ENCODE peak calls at places on chromosomes 2 and 18, in nine cellular contexts. One of them, this sample, is unnamed.

GRCh38 chr2:120958623-120959366 is 223.1 kb downstream of the GLI2 start:
- DNase-seq in upper lobe of right lung: no peak
- DNase-seq in brain microvascular endothelial cell: no peak
- DNase-seq in astrocyte: no peak
- DNase-seq in foreskin fibroblast: no peak
- DNase-seq in K562: peak; percentile 57
- DNase-seq in OCI-LY7: peak; percentile 16
- DNase-seq in IMR-90: no peak
- DNase-seq in fibroblast of the aortic adventitia: no peak
- DNase-seq in this sample: no peak

GRCh38 chr18:79974025-79974424 is 9.6 kb downstream of the HSBP1L1 start:
- DNase-seq in fibroblast of the aortic adventitia: no peak
- DNase-seq in foreskin fibroblast: no peak
- DNase-seq in upper lobe of right lung: no peak
- DNase-seq in IMR-90: no peak
- DNase-seq in K562: no peak
- DNase-seq in brain microvascular endothelial cell: no peak
- DNase-seq in OCI-LY7: no peak
- DNase-seq in astrocyte: no peak
- DNase-seq in this sample: no peak

GRCh38 chr18:57084331-57085298 is 62.3 kb upstream of the BOD1L2 start:
- DNase-seq in upper lobe of right lung: no peak
- DNase-seq in fibroblast of the aortic adventitia: no peak
- DNase-seq in foreskin fibroblast: no peak
- DNase-seq in brain microvascular endothelial cell: no peak
- DNase-seq in K562: no peak
- DNase-seq in OCI-LY7: peak; percentile 58
- DNase-seq in astrocyte: no peak
- DNase-seq in IMR-90: no peak
- DNase-seq in this sample: no peak

GRCh38 chr2:143505542-143505941 is 376.3 kb downstream of the ARHGAP15 start:
- DNase-seq in IMR-90: peak; percentile 8
- DNase-seq in fibroblast of the aortic adventitia: peak; percentile 10
- DNase-seq in K562: no peak
- DNase-seq in OCI-LY7: no peak
- DNase-seq in astrocyte: peak; percentile 56
- DNase-seq in upper lobe of right lung: no peak
- DNase-seq in foreskin fibroblast: no peak
- DNase-seq in brain microvascular endothelial cell: no peak
- DNase-seq in this sample: no peak

GRCh38 chr2:99399795-99400194 is 62.6 kb downstream of the EIF5B start:
- DNase-seq in foreskin fibroblast: no peak
- DNase-seq in K562: no peak
- DNase-seq in astrocyte: no peak
- DNase-seq in OCI-LY7: no peak
- DNase-seq in IMR-90: no peak
- DNase-seq in brain microvascular endothelial cell: no peak
- DNase-seq in fibroblast of the aortic adventitia: no peak
- DNase-seq in upper lobe of right lung: no peak
- DNase-seq in this sample: no peak

GRCh38 chr2:127155901-127156300 is 48.9 kb upstream of the BIN1 start:
- DNase-seq in fibroblast of the aortic adventitia: peak; percentile 86
- DNase-seq in IMR-90: peak; percentile 26
- DNase-seq in OCI-LY7: no peak
- DNase-seq in astrocyte: peak; percentile 35
- DNase-seq in upper lobe of right lung: no peak
- DNase-seq in K562: no peak
- DNase-seq in brain microvascular endothelial cell: no peak
- DNase-seq in foreskin fibroblast: peak; percentile 50
- DNase-seq in this sample: no peak

GRCh38 chr2:102094917-102095316 is 47.6 kb upstream of the IL1R1 start:
- DNase-seq in brain microvascular endothelial cell: peak; percentile 96
- DNase-seq in astrocyte: peak; percentile 79
- DNase-seq in upper lobe of right lung: no peak
- DNase-seq in fibroblast of the aortic adventitia: peak; percentile 86
- DNase-seq in OCI-LY7: no peak
- DNase-seq in foreskin fibroblast: peak; percentile 99
- DNase-seq in IMR-90: peak; percentile 98
- DNase-seq in K562: no peak
- DNase-seq in this sample: peak; percentile 73

GRCh38 chr2:161842751-161843433 is 218.7 kb downstream of the SLC4A10 start:
- DNase-seq in fibroblast of the aortic adventitia: no peak
- DNase-seq in K562: no peak
- DNase-seq in foreskin fibroblast: no peak
- DNase-seq in brain microvascular endothelial cell: no peak
- DNase-seq in IMR-90: no peak
- DNase-seq in OCI-LY7: peak; percentile 17
- DNase-seq in upper lobe of right lung: no peak
- DNase-seq in astrocyte: no peak
- DNase-seq in this sample: no peak

GRCh38 chr2:224133387-224133786 is 94.3 kb upstream of the SERPINE2 start:
- DNase-seq in brain microvascular endothelial cell: no peak
- DNase-seq in fibroblast of the aortic adventitia: no peak
- DNase-seq in OCI-LY7: no peak
- DNase-seq in K562: no peak
- DNase-seq in foreskin fibroblast: no peak
- DNase-seq in IMR-90: no peak
- DNase-seq in astrocyte: no peak
- DNase-seq in upper lobe of right lung: no peak
- DNase-seq in this sample: no peak

GRCh38 chr2:196230051-196230450 is 58.7 kb upstream of the STK17B start:
- DNase-seq in astrocyte: no peak
- DNase-seq in fibroblast of the aortic adventitia: no peak
- DNase-seq in K562: no peak
- DNase-seq in OCI-LY7: no peak
- DNase-seq in foreskin fibroblast: no peak
- DNase-seq in brain microvascular endothelial cell: no peak
- DNase-seq in IMR-90: no peak
- DNase-seq in upper lobe of right lung: peak; percentile 72
- DNase-seq in this sample: no peak

GRCh38 chr2:232699110-232699509 is 2.0 kb downstream of the GIGYF2 start:
- DNase-seq in brain microvascular endothelial cell: no peak
- DNase-seq in astrocyte: no peak
- DNase-seq in IMR-90: no peak
- DNase-seq in OCI-LY7: no peak
- DNase-seq in fibroblast of the aortic adventitia: no peak
- DNase-seq in foreskin fibroblast: no peak
- DNase-seq in upper lobe of right lung: no peak
- DNase-seq in K562: no peak
- DNase-seq in this sample: no peak

GRCh38 chr2:42927334-42928160 is 135.2 kb upstream of the HAAO start:
- DNase-seq in foreskin fibroblast: no peak
- DNase-seq in fibroblast of the aortic adventitia: no peak
- DNase-seq in OCI-LY7: no peak
- DNase-seq in IMR-90: peak; percentile 31
- DNase-seq in brain microvascular endothelial cell: no peak
- DNase-seq in upper lobe of right lung: no peak
- DNase-seq in K562: peak; percentile 66
- DNase-seq in astrocyte: no peak
- DNase-seq in this sample: no peak

GRCh38 chr2:46804794-46805193 is 110.8 kb downstream of the MCFD2 start:
- DNase-seq in upper lobe of right lung: no peak
- DNase-seq in OCI-LY7: no peak
- DNase-seq in K562: no peak
- DNase-seq in fibroblast of the aortic adventitia: peak; percentile 65
- DNase-seq in astrocyte: peak; percentile 36
- DNase-seq in IMR-90: peak; percentile 54
- DNase-seq in foreskin fibroblast: no peak
- DNase-seq in brain microvascular endothelial cell: no peak
- DNase-seq in this sample: no peak

GRCh38 chr2:165648826-165649225 is 145.2 kb downstream of the GALNT3 start:
- DNase-seq in K562: no peak
- DNase-seq in fibroblast of the aortic adventitia: no peak
- DNase-seq in upper lobe of right lung: no peak
- DNase-seq in foreskin fibroblast: no peak
- DNase-seq in OCI-LY7: no peak
- DNase-seq in astrocyte: no peak
- DNase-seq in brain microvascular endothelial cell: no peak
- DNase-seq in IMR-90: no peak
- DNase-seq in this sample: no peak

GRCh38 chr2:164868563-164869419 is 27.2 kb upstream of the COBLL1 start:
- DNase-seq in astrocyte: no peak
- DNase-seq in foreskin fibroblast: no peak
- DNase-seq in K562: no peak
- DNase-seq in fibroblast of the aortic adventitia: no peak
- DNase-seq in OCI-LY7: no peak
- DNase-seq in IMR-90: no peak
- DNase-seq in brain microvascular endothelial cell: no peak
- DNase-seq in upper lobe of right lung: no peak
- DNase-seq in this sample: no peak

GRCh38 chr2:133509777-133510176 is 58.5 kb downstream of the NCKAP5 start:
- DNase-seq in upper lobe of right lung: no peak
- DNase-seq in foreskin fibroblast: no peak
- DNase-seq in OCI-LY7: no peak
- DNase-seq in IMR-90: no peak
- DNase-seq in brain microvascular endothelial cell: no peak
- DNase-seq in K562: no peak
- DNase-seq in fibroblast of the aortic adventitia: no peak
- DNase-seq in astrocyte: no peak
- DNase-seq in this sample: no peak

GRCh38 chr2:149587950-149588487 is 444 bp upstream of the MMADHC start:
- DNase-seq in fibroblast of the aortic adventitia: no peak
- DNase-seq in upper lobe of right lung: no peak
- DNase-seq in astrocyte: no peak
- DNase-seq in foreskin fibroblast: no peak
- DNase-seq in brain microvascular endothelial cell: no peak
- DNase-seq in IMR-90: no peak
- DNase-seq in K562: no peak
- DNase-seq in OCI-LY7: no peak
- DNase-seq in this sample: no peak

GRCh38 chr2:47303341-47304148 is 99.4 kb upstream of the MSH2 start:
- DNase-seq in foreskin fibroblast: no peak
- DNase-seq in upper lobe of right lung: no peak
- DNase-seq in IMR-90: peak; percentile 29
- DNase-seq in astrocyte: no peak
- DNase-seq in brain microvascular endothelial cell: no peak
- DNase-seq in K562: no peak
- DNase-seq in fibroblast of the aortic adventitia: peak; percentile 30
- DNase-seq in OCI-LY7: no peak
- DNase-seq in this sample: no peak

GRCh38 chr2:240630771-240631560 is 5.7 kb downstream of the GPR35 start:
- DNase-seq in K562: no peak
- DNase-seq in brain microvascular endothelial cell: no peak
- DNase-seq in foreskin fibroblast: no peak
- DNase-seq in IMR-90: no peak
- DNase-seq in astrocyte: no peak
- DNase-seq in OCI-LY7: no peak
- DNase-seq in fibroblast of the aortic adventitia: no peak
- DNase-seq in upper lobe of right lung: peak; percentile 53
- DNase-seq in this sample: no peak

GRCh38 chr18:58337688-58338087 is 291.2 kb downstream of the ALPK2 start:
- DNase-seq in foreskin fibroblast: no peak
- DNase-seq in upper lobe of right lung: no peak
- DNase-seq in IMR-90: no peak
- DNase-seq in astrocyte: peak; percentile 71
- DNase-seq in OCI-LY7: no peak
- DNase-seq in K562: no peak
- DNase-seq in brain microvascular endothelial cell: no peak
- DNase-seq in fibroblast of the aortic adventitia: peak; percentile 42
- DNase-seq in this sample: peak; percentile 63

GRCh38 chr18:36095936-36096519 is 28.7 kb upstream of the RPRD1A start:
- DNase-seq in brain microvascular endothelial cell: peak; percentile 11
- DNase-seq in astrocyte: peak; percentile 56
- DNase-seq in upper lobe of right lung: no peak
- DNase-seq in fibroblast of the aortic adventitia: peak; percentile 89
- DNase-seq in OCI-LY7: peak; percentile 58
- DNase-seq in IMR-90: peak; percentile 85
- DNase-seq in foreskin fibroblast: peak; percentile 47
- DNase-seq in K562: peak; percentile 41
- DNase-seq in this sample: no peak
- TF ChIP-seq CTCF in brain microvascular endothelial cell: peak; percentile 46
- TF ChIP-seq CTCF in astrocyte: peak; percentile 43
- TF ChIP-seq CTCF in upper lobe of right lung: peak; percentile 58
- TF ChIP-seq CTCF in fibroblast of the aortic adventitia: peak; percentile 44
- TF ChIP-seq CTCF in OCI-LY7: peak; percentile 78
- TF ChIP-seq CTCF in IMR-90: peak; percentile 73
- TF ChIP-seq CTCF in foreskin fibroblast: peak; percentile 25
- TF ChIP-seq CTCF in K562: peak; percentile 38
- TF ChIP-seq CTCF in this sample: no peak

GRCh38 chr2:73987948-73988700 is 3.4 kb downstream of the TET3 start:
- DNase-seq in astrocyte: no peak
- DNase-seq in fibroblast of the aortic adventitia: no peak
- DNase-seq in K562: no peak
- DNase-seq in foreskin fibroblast: no peak
- DNase-seq in brain microvascular endothelial cell: no peak
- DNase-seq in OCI-LY7: no peak
- DNase-seq in IMR-90: no peak
- DNase-seq in upper lobe of right lung: no peak
- DNase-seq in this sample: no peak
- H3K4me3 ChIP-seq in astrocyte: peak overlapping the region; percentile 34
- H3K4me3 ChIP-seq in fibroblast of the aortic adventitia: no peak overlapping the region
- H3K4me3 ChIP-seq in K562: peak overlapping the region; percentile 38
- H3K4me3 ChIP-seq in foreskin fibroblast: peak overlapping the region; percentile 37
- H3K4me3 ChIP-seq in brain microvascular endothelial cell: no peak overlapping the region
- H3K4me3 ChIP-seq in OCI-LY7: peak overlapping the region; percentile 67
- H3K4me3 ChIP-seq in IMR-90: no peak overlapping the region
- H3K4me3 ChIP-seq in upper lobe of right lung: peak overlapping the region; percentile 68
- H3K4me3 ChIP-seq in this sample: no peak overlapping the region

GRCh38 chr18:37309059-37309458 is 256.5 kb downstream of the CELF4 start:
- DNase-seq in astrocyte: no peak
- DNase-seq in IMR-90: no peak
- DNase-seq in upper lobe of right lung: no peak
- DNase-seq in K562: peak; percentile 28
- DNase-seq in foreskin fibroblast: no peak
- DNase-seq in brain microvascular endothelial cell: no peak
- DNase-seq in fibroblast of the aortic adventitia: no peak
- DNase-seq in OCI-LY7: no peak
- DNase-seq in this sample: no peak
- TF ChIP-seq CTCF in astrocyte: no peak
- TF ChIP-seq CTCF in IMR-90: no peak
- TF ChIP-seq CTCF in upper lobe of right lung: no peak
- TF ChIP-seq CTCF in K562: peak; percentile 34
- TF ChIP-seq CTCF in foreskin fibroblast: no peak
- TF ChIP-seq CTCF in brain microvascular endothelial cell: no peak
- TF ChIP-seq CTCF in fibroblast of the aortic adventitia: no peak
- TF ChIP-seq CTCF in OCI-LY7: no peak
- TF ChIP-seq CTCF in this sample: no peak

DNA sequence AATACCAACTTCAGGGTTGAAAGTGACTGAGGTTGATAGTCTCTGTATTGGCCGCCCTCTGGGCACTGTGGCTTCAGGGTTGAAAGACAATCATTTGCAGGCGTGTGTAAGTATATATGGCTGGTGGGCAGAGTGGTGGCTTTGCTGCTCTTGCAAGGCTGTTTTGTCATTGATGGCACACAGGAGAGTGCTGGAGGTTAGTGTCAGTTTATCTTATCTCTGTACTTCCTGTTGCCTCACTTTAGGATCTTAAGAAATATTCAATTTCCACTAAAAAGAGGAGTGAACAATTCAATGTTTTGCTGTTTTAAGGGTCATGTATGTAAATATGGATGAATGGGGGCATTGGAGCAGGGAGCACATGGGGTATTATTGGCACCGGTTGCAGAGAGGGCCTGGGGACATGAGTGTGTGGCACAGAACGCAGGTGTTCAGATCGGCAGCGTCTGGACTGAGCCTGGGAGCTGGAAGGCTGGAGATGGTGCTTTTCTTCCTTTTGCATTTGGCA is 51.5 kb downstream of the NCK2 start:
- DNase-seq in upper lobe of right lung: no peak
- DNase-seq in K562: no peak
- DNase-seq in astrocyte: no peak
- DNase-seq in brain microvascular endothelial cell: no peak
- DNase-seq in foreskin fibroblast: no peak
- DNase-seq in IMR-90: no peak
- DNase-seq in OCI-LY7: peak; percentile 63
- DNase-seq in fibroblast of the aortic adventitia: no peak
- DNase-seq in this sample: no peak
- H3K4me3 ChIP-seq in upper lobe of right lung: no peak overlapping the region
- H3K4me3 ChIP-seq in K562: no peak overlapping the region
- H3K4me3 ChIP-seq in astrocyte: no peak overlapping the region
- H3K4me3 ChIP-seq in brain microvascular endothelial cell: no peak overlapping the region
- H3K4me3 ChIP-seq in foreskin fibroblast: no peak overlapping the region
- H3K4me3 ChIP-seq in IMR-90: no peak overlapping the region
- H3K4me3 ChIP-seq in OCI-LY7: peak overlapping the region; percentile 56
- H3K4me3 ChIP-seq in fibroblast of the aortic adventitia: no peak overlapping the region
- H3K4me3 ChIP-seq in this sample: no peak overlapping the region

This sample was measured in mucosa of descending colon.